ENCODE peak calls at places on chromosomes 13 and 19, in seven cellular contexts. X, K, B, Z, F, J and D are unnamed samples.

GRCh38 chr19:54129617-54129996 is 8.0 kb upstream of the CNOT3 start:
- DNase-seq in X (no peak), K (no peak), B (no peak), Z (no peak), F (no peak), J (no peak), D (no peak)

GRCh38 chr19:29067831-29068230 is 145.1 kb downstream of the UQCRFS1 start:
- DNase-seq in X (no peak), K (no peak), B (no peak), Z (no peak), F (no peak), J (no peak), D (no peak)

GRCh38 chr13:81058916-81059290 is 718.0 kb upstream of the SPRY2 start:
- DNase-seq in X (no peak), K (no peak), B (no peak), Z (no peak), F (no peak), J (no peak), D (no peak)

GRCh38 chr13:113791226-113791625 is 32.2 kb downstream of the TMEM255B start:
- DNase-seq in X (no peak), K (no peak), B (no peak), Z (no peak), F (no peak), J (no peak), D (no peak)

GRCh38 chr19:30877591-30878230 is 471.5 kb downstream of the TSHZ3 start:
- DNase-seq in X (no peak), K (no peak), B (no peak), Z (no peak), F (no peak), J (no peak), D (no peak)

GRCh38 chr19:19459707-19460251 is 54.3 kb downstream of the GATAD2A start:
- DNase-seq in X (no peak), K (peak; percentile 43), B (peak; percentile 69), Z (no peak), F (peak; percentile 91), J (peak; percentile 46), D (no peak)

GRCh38 chr19:49950590-49950948 is 10.4 kb downstream of the SIGLEC11 start:
- DNase-seq in X (no peak), K (no peak), B (no peak), Z (no peak), F (no peak), J (no peak), D (no peak)

GRCh38 chr13:97142452-97142851 is 79.7 kb upstream of the MBNL2 start:
- DNase-seq in X (peak; percentile 15), K (no peak), B (peak; percentile 54), Z (no peak), F (no peak), J (no peak), D (peak; percentile 12)

GRCh38 chr13:27922974-27923612 is 3.3 kb downstream of the PDX1 start:
- DNase-seq in X (no peak), K (no peak), B (no peak), Z (no peak), F (no peak), J (no peak), D (no peak)

GRCh38 chr13:98827449-98827848 is 75.0 kb upstream of the SLC15A1 start:
- DNase-seq in X (no peak), K (no peak), B (no peak), Z (no peak), F (no peak), J (no peak), D (no peak)

GRCh38 chr13:31207630-31208549 is 8.1 kb downstream of the B3GLCT start:
- DNase-seq in X (no peak), K (no peak), B (peak; percentile 64), Z (no peak), F (no peak), J (no peak), D (no peak)

GRCh38 chr13:29929062-29929847 is 78.8 kb upstream of the UBL3 start:
- DNase-seq in X (no peak), K (no peak), B (no peak), Z (no peak), F (no peak), J (no peak), D (no peak)

GRCh38 chr19:7113233-7113632 is 43.7 kb downstream of the ZNF557 start:
- DNase-seq in X (no peak), K (no peak), B (no peak), Z (no peak), F (no peak), J (no peak), D (no peak)

GRCh38 chr13:31614704-31615103 is 124.6 kb upstream of the RXFP2 start:
- DNase-seq in X (no peak), K (no peak), B (no peak), Z (no peak), F (no peak), J (no peak), D (no peak)

GRCh38 chr13:94323746-94324408 is 155.6 kb downstream of the DCT start:
- DNase-seq in X (no peak), K (no peak), B (no peak), Z (no peak), F (peak; percentile 94), J (no peak), D (no peak)

GRCh38 chr13:84479656-84480055 is 597.4 kb upstream of the SLITRK1 start:
- DNase-seq in X (no peak), K (no peak), B (peak; percentile 40), Z (no peak), F (no peak), J (no peak), D (no peak)